ENCODE peak calls at places on chromosomes 1 and 21, in ten cellular contexts. X is activated B cell treated with CpG ODN at 0.5 μM for 24 hours, U is lower leg skin, G is cardiac muscle cell, M is suprapubic skin, E is upper lobe of right lung, Y is colonic mucosa, N is cardiac fibroblast, Q is AG04450, Z is HFF-Myc. F is an unnamed sample.

GRCh38 chr21:34274001-34274400 is 89.8 kb upstream of the KCNE2 start:
- DNase-seq in X (no peak), U (no peak), G (no peak), M (no peak), E (no peak), Y (no peak), N (peak), Q (no peak), Z (no peak), F (no peak)

GRCh38 chr1:228332797-228333738 is 73.6 kb downstream of the TRIM11 start:
- DNase-seq in X (peak), U (peak), G (no peak), M (peak), E (peak), Y (no peak), N (no peak), Q (no peak), Z (no peak), F (peak)

GRCh38 chr1:117048431-117049133 is 11.5 kb upstream of the TTF2 start:
- DNase-seq in X (no peak), U (no peak), G (no peak), M (no peak), E (no peak), Y (no peak), N (no peak), Q (no peak), Z (no peak), F (no peak)

GRCh38 chr1:182193908-182194550 is 132.5 kb upstream of the ZNF648 start:
- DNase-seq in X (no peak), U (no peak), G (no peak), M (peak), E (no peak), Y (no peak), N (no peak), Q (no peak), Z (no peak), F (no peak)

GRCh38 chr1:56052090-56052489 is 527.3 kb downstream of the PLPP3 start:
- DNase-seq in X (no peak), U (no peak), G (peak), M (no peak), E (no peak), Y (no peak), N (no peak), Q (no peak), Z (no peak), F (no peak)

GRCh38 chr1:84294751-84295150 is 6.8 kb upstream of the SAMD13 start:
- DNase-seq in X (no peak), U (no peak), G (no peak), M (no peak), E (no peak), Y (no peak), N (no peak), Q (no peak), Z (no peak), F (no peak)

GRCh38 chr1:240435996-240436566 is 175.9 kb downstream of the GREM2 start:
- DNase-seq in X (no peak), U (no peak), G (no peak), M (no peak), E (no peak), Y (no peak), N (no peak), Q (no peak), Z (no peak), F (no peak)

GRCh38 chr1:85502171-85502570 is 37.2 kb upstream of the DDAH1 start:
- DNase-seq in X (no peak), U (no peak), G (no peak), M (no peak), E (no peak), Y (no peak), N (peak), Q (no peak), Z (no peak), F (no peak)

GRCh38 chr1:172663726-172664125 is 4.8 kb downstream of the FASLG start:
- DNase-seq in X (no peak), U (no peak), G (no peak), M (no peak), E (no peak), Y (no peak), N (no peak), Q (no peak), Z (no peak), F (no peak)

GRCh38 chr1:40622936-40623629 is 42.4 kb downstream of the RIMS3 start:
- DNase-seq in X (no peak), U (peak), G (no peak), M (peak), E (no peak), Y (no peak), N (no peak), Q (no peak), Z (no peak), F (no peak)

GRCh38 chr1:50978852-50979781 is 9.1 kb downstream of the CDKN2C start:
- DNase-seq in X (no peak), U (no peak), G (no peak), M (no peak), E (no peak), Y (peak), N (no peak), Q (no peak), Z (no peak), F (no peak)

GRCh38 chr1:113545210-113545609 is 154.9 kb downstream of the MAGI3 start:
- DNase-seq in X (no peak), U (no peak), G (no peak), M (no peak), E (no peak), Y (no peak), N (no peak), Q (no peak), Z (no peak), F (no peak)

GRCh38 chr1:30743584-30744059 is 14.0 kb downstream of the LAPTM5 start:
- DNase-seq in X (no peak), U (no peak), G (no peak), M (no peak), E (no peak), Y (no peak), N (no peak), Q (no peak), Z (peak), F (no peak)

GRCh38 chr1:179881642-179882252 is 338 bp upstream of the TOR1AIP1 start:
- DNase-seq in X (no peak), U (peak), G (no peak), M (peak), E (no peak), Y (peak), N (peak), Q (peak), Z (no peak), F (no peak)

GRCh38 chr1:201791775-201792166 is 37.2 kb upstream of the IPO9 start:
- DNase-seq in X (no peak), U (no peak), G (no peak), M (no peak), E (no peak), Y (no peak), N (peak), Q (no peak), Z (no peak), F (no peak)

GRCh38 chr1:42423621-42424200 is 32.1 kb downstream of the ZMYND12 start:
- DNase-seq in X (no peak), U (no peak), G (peak), M (no peak), E (no peak), Y (no peak), N (no peak), Q (no peak), Z (no peak), F (no peak)

GRCh38 chr1:61448934-61449368 is 276.0 kb downstream of the TM2D1 start:
- DNase-seq in X (no peak), U (peak), G (no peak), M (peak), E (no peak), Y (peak), N (peak), Q (no peak), Z (no peak), F (no peak)

GRCh38 chr1:9166289-9167235 is 37.7 kb upstream of the GPR157 start:
- DNase-seq in X (no peak), U (no peak), G (no peak), M (no peak), E (no peak), Y (no peak), N (peak), Q (no peak), Z (no peak), F (no peak)

GRCh38 chr21:43316156-43316845 is 110.6 kb downstream of the SIK1 start:
- DNase-seq in X (no peak), U (no peak), G (no peak), M (no peak), E (no peak), Y (no peak), N (no peak), Q (no peak), Z (no peak), F (no peak)

GRCh38 chr1:53111073-53111556 is 31.3 kb downstream of the SLC1A7 start:
- DNase-seq in X (no peak), U (no peak), G (no peak), M (no peak), E (no peak), Y (peak), N (peak), Q (no peak), Z (no peak), F (no peak)

GRCh38 chr1:3510136-3510955 is 55.9 kb downstream of the ARHGEF16 start:
- DNase-seq in X (no peak), U (no peak), G (no peak), M (no peak), E (no peak), Y (no peak), N (no peak), Q (no peak), Z (no peak), F (no peak)

GRCh38 chr1:119482517-119483425 is 24.2 kb upstream of the HSD3B1 start:
- DNase-seq in X (no peak), U (no peak), G (no peak), M (no peak), E (no peak), Y (no peak), N (no peak), Q (no peak), Z (no peak), F (no peak)

GRCh38 chr1:247110627-247111258 is 6.6 kb upstream of the ZNF669 start:
- DNase-seq in X (no peak), U (no peak), G (no peak), M (no peak), E (no peak), Y (no peak), N (no peak), Q (no peak), Z (no peak), F (no peak)

GRCh38 chr1:67642694-67643093 is 42.3 kb upstream of the GADD45A start:
- DNase-seq in X (no peak), U (no peak), G (no peak), M (no peak), E (no peak), Y (no peak), N (peak), Q (no peak), Z (no peak), F (no peak)

GRCh38 chr1:100443739-100444571 is 91.6 kb downstream of the CDC14A start:
- DNase-seq in X (no peak), U (no peak), G (no peak), M (no peak), E (no peak), Y (no peak), N (peak), Q (peak), Z (no peak), F (no peak)

GRCh38 chr1:58621375-58621774 is 44.3 kb upstream of the TACSTD2 start:
- DNase-seq in X (no peak), U (no peak), G (no peak), M (no peak), E (no peak), Y (no peak), N (no peak), Q (no peak), Z (no peak), F (no peak)

GRCh38 chr1:65416767-65417166 is 3.7 kb upstream of the LEPR start:
- DNase-seq in X (no peak), U (no peak), G (no peak), M (no peak), E (no peak), Y (no peak), N (no peak), Q (no peak), Z (no peak), F (no peak)

GRCh38 chr1:46520063-46520911 is 30.7 kb downstream of the DMBX1 start:
- DNase-seq in X (no peak), U (no peak), G (peak), M (no peak), E (peak), Y (no peak), N (peak), Q (peak), Z (no peak), F (no peak)

GRCh38 chr1:36351222-36351977 is 28.0 kb upstream of the EVA1B start:
- DNase-seq in X (no peak), U (no peak), G (no peak), M (no peak), E (no peak), Y (no peak), N (peak), Q (no peak), Z (peak), F (no peak)

GRCh38 chr1:30515746-30516504 is 207.5 kb downstream of the MATN1 start:
- DNase-seq in X (no peak), U (peak), G (no peak), M (no peak), E (no peak), Y (no peak), N (no peak), Q (no peak), Z (no peak), F (peak)

GRCh38 chr1:27536767-27537166 is 46.8 kb upstream of the WASF2 start:
- DNase-seq in X (no peak), U (no peak), G (peak), M (no peak), E (no peak), Y (no peak), N (peak), Q (peak), Z (no peak), F (no peak)

GRCh38 chr1:96703186-96703585 is 18.4 kb upstream of the PTBP2 start:
- DNase-seq in X (no peak), U (no peak), G (no peak), M (no peak), E (no peak), Y (no peak), N (peak), Q (no peak), Z (no peak), F (no peak)

GRCh38 chr21:29125199-29125598 is 5.2 kb upstream of the MAP3K7CL start:
- DNase-seq in X (no peak), U (no peak), G (no peak), M (no peak), E (no peak), Y (no peak), N (no peak), Q (no peak), Z (no peak), F (no peak)

GRCh38 chr1:95369985-95370670 is 136.1 kb downstream of the RWDD3 start:
- DNase-seq in X (no peak), U (no peak), G (no peak), M (no peak), E (no peak), Y (no peak), N (no peak), Q (no peak), Z (no peak), F (no peak)

GRCh38 chr1:7562729-7563605 is 208.1 kb upstream of the VAMP3 start:
- DNase-seq in X (no peak), U (no peak), G (no peak), M (no peak), E (peak), Y (no peak), N (no peak), Q (no peak), Z (no peak), F (no peak)

GRCh38 chr1:31760422-31760900 is 3.7 kb downstream of the ADGRB2 start:
- DNase-seq in X (no peak), U (no peak), G (no peak), M (no peak), E (no peak), Y (no peak), N (no peak), Q (no peak), Z (no peak), F (no peak)

GRCh38 chr1:20073247-20073646 is 3.3 kb downstream of the PLA2G5 start:
- DNase-seq in X (no peak), U (peak), G (no peak), M (no peak), E (no peak), Y (no peak), N (no peak), Q (no peak), Z (no peak), F (no peak)

GRCh38 chr1:25447547-25447946 is 16.9 kb downstream of the MACO1 start:
- DNase-seq in X (no peak), U (no peak), G (no peak), M (no peak), E (no peak), Y (no peak), N (no peak), Q (no peak), Z (no peak), F (no peak)

GRCh38 chr21:24759348-24760118 is 847.7 kb downstream of the MRPL39 start:
- DNase-seq in X (no peak), U (no peak), G (no peak), M (no peak), E (no peak), Y (no peak), N (no peak), Q (no peak), Z (no peak), F (no peak)
- TF ChIP-seq CTCF in X (no peak), U (no peak), G (no peak), M (no peak), E (no peak), Y (no peak), N (no peak), Q (no peak), Z (no peak), F (no peak)

GRCh38 chr1:227257964-227258363 is 60.3 kb downstream of the CDC42BPA start:
- DNase-seq in X (no peak), U (no peak), G (no peak), M (no peak), E (no peak), Y (no peak), N (no peak), Q (no peak), Z (no peak), F (no peak)

GRCh38 chr1:227255086-227255732 is 63.1 kb downstream of the CDC42BPA start:
- DNase-seq in X (no peak), U (no peak), G (no peak), M (no peak), E (no peak), Y (no peak), N (no peak), Q (no peak), Z (no peak), F (no peak)

DNA sequence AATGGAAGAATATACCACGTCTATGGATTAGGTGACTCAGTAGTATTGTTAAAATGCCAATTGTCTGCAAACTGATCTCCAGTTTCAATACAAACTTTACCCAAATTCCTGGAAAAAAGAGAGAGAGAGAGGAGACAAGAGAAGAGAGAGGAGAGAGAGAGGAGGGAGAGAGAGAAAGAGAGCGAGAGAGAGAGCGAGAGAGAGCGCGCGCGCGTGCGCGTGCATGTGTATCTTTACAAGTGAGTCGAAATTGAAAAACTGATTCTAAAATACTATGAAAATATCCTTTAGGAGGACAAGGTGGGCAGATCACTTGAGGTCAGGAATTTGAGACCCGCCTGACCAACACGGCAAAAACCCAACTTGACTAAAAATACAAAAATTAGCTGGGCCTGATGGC is 65.2 kb downstream of the CDC42BPA start:
- DNase-seq in X (no peak), U (no peak), G (no peak), M (no peak), E (no peak), Y (no peak), N (no peak), Q (no peak), Z (no peak), F (no peak)
- TF ChIP-seq CTCF in X (no peak), U (no peak), G (no peak), M (no peak), E (no peak), Y (no peak), N (no peak), Q (no peak), Z (no peak), F (no peak)

GRCh38 chr1:197837911-197838310 is 62.6 kb upstream of the DENND1B start:
- DNase-seq in X (no peak), U (no peak), G (no peak), M (no peak), E (no peak), Y (no peak), N (no peak), Q (no peak), Z (no peak), F (no peak)
- TF ChIP-seq CTCF in X (no peak), U (no peak), G (no peak), M (no peak), E (no peak), Y (no peak), N (no peak), Q (no peak), Z (no peak), F (no peak)

GRCh38 chr1:106957795-106958194 is 98.7 kb upstream of the PRMT6 start:
- DNase-seq in X (no peak), U (no peak), G (no peak), M (no peak), E (no peak), Y (no peak), N (no peak), Q (no peak), Z (no peak), F (no peak)
- TF ChIP-seq CTCF in X (no peak), U (no peak), G (no peak), M (no peak), E (no peak), Y (no peak), N (no peak), Q (no peak), Z (no peak), F (peak)

GRCh38 chr1:151534662-151535278 is 5.3 kb upstream of the TUFT1 start:
- DNase-seq in X (peak), U (peak), G (peak), M (peak), E (peak), Y (peak), N (peak), Q (no peak), Z (no peak), F (peak)
- TF ChIP-seq CTCF in X (no peak), U (peak), G (peak), M (peak), E (peak), Y (peak), N (peak), Q (peak), Z (peak), F (peak)

DNA sequence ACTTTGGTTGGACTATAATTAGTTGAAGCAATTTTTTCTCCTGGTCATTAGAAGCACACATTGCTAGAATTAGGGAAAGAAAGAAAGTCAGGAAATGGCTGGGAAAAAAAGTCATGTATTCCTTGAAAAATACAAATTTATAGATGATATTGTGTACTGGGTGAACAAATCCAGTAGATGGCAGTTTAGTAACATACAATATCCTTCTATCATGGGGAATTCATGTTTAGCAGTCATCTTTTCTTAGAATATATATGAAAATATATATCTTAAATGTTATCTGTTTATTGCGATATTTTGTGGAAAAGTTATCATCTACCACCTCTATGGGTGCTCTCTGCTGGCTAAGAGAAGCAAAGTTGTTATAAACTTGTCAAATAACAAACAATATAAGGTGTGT is 13.1 kb upstream of the ZRANB2 start:
- DNase-seq in X (no peak), U (no peak), G (no peak), M (no peak), E (no peak), Y (no peak), N (peak), Q (no peak), Z (no peak), F (no peak)
- TF ChIP-seq CTCF in X (no peak), U (no peak), G (peak), M (no peak), E (peak), Y (peak), N (peak), Q (peak), Z (peak), F (peak)

DNA sequence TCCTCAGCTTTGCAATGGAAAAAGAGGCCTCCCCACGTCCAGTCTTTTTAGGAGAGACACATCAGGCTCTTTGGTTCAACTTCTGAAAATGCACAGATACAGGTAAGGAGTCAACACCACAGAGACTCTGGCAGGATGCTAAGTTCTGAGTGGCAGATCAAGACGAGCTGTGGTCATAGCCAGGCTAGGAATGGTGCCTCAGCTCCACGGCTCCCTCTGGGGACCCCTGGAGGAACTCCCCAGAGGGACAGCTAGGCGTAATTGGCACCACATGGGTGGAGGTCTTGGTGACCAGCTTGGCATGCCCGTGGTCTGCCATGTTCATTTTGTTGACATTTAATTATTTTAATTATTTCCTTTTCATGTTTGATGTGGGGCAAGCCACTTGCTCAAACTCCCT is 206.1 kb downstream of the KAZN start:
- DNase-seq in X (no peak), U (no peak), G (no peak), M (no peak), E (no peak), Y (no peak), N (no peak), Q (no peak), Z (no peak), F (no peak)
- TF ChIP-seq CTCF in X (no peak), U (no peak), G (peak), M (no peak), E (peak), Y (no peak), N (no peak), Q (peak), Z (peak), F (peak)

GRCh38 chr1:48718116-48718630 is 58.5 kb downstream of the BEND5 start:
- DNase-seq in X (no peak), U (no peak), G (no peak), M (no peak), E (no peak), Y (no peak), N (no peak), Q (no peak), Z (no peak), F (no peak)
- TF ChIP-seq CTCF in X (no peak), U (no peak), G (no peak), M (no peak), E (no peak), Y (no peak), N (no peak), Q (no peak), Z (no peak), F (no peak)

GRCh38 chr1:14765773-14766172 is 167.3 kb downstream of the KAZN start:
- DNase-seq in X (no peak), U (peak), G (no peak), M (peak), E (no peak), Y (no peak), N (no peak), Q (no peak), Z (no peak), F (no peak)
- TF ChIP-seq CTCF in X (no peak), U (no peak), G (no peak), M (no peak), E (no peak), Y (no peak), N (no peak), Q (no peak), Z (no peak), F (no peak)

F was measured in type B pancreatic cell.